ENCODE peak calls at places on chromosomes 11 and 22, in ten cellular contexts. C is coronary artery; O is NCI-H510A; A is brain microvascular endothelial cell; B is left ventricle myocardium superior; D is BJ; I is activated T-helper 1 cell treated with Interleukin-2 at 50 U/mL for 16 hours; Y is naive thymus-derived CD8-positive, alpha-beta T cell; L is aorta; Z is posterior vena cava. M is an unnamed sample.

GRCh38 chr11:2691991-2692841 is 7.6 kb downstream of the KCNQ1OT1 start:
- DNase-seq in C (no peak), O (no peak), B (no peak), L (no peak), Z (peak; percentile 36), A (no peak), D (no peak), Y (no peak), I (no peak), M (no peak)

GRCh38 chr11:118928870-118929495 is 3.3 kb upstream of the BCL9L start:
- DNase-seq in B (no peak), D (no peak), O (no peak), Y (no peak), Z (peak; percentile 88), A (no peak), L (peak; percentile 87), I (no peak), C (peak; percentile 90), M (peak; percentile 88)

GRCh38 chr11:78274739-78275138 is 86.0 kb downstream of the USP35 start:
- DNase-seq in L (no peak), D (no peak), C (no peak), Z (no peak), Y (no peak), B (no peak), A (no peak), O (no peak), I (no peak), M (no peak)

GRCh38 chr22:22996511-22997261 is 73.6 kb upstream of the GNAZ start:
- DNase-seq in O (no peak), I (no peak), C (no peak), D (no peak), Y (no peak), Z (no peak), A (no peak), B (no peak), L (no peak), M (no peak)

GRCh38 chr11:61688368-61689163 is 8.4 kb downstream of the DAGLA start:
- DNase-seq in B (peak; percentile 82), C (peak; percentile 86), O (no peak), Y (no peak), A (no peak), L (peak; percentile 86), D (peak; percentile 28), Z (peak; percentile 93), I (no peak), M (no peak)

GRCh38 chr11:132632641-132633124 is 899.6 kb downstream of the OPCML start:
- DNase-seq in Y (no peak), B (no peak), I (no peak), O (peak; percentile 46), A (peak; percentile 99), C (no peak), L (no peak), D (peak; percentile 98), Z (no peak), M (peak; percentile 98)

GRCh38 chr22:35116269-35116668 is 50.3 kb downstream of the ISX start:
- DNase-seq in D (no peak), Y (no peak), L (no peak), A (no peak), Z (no peak), B (no peak), C (no peak), O (no peak), I (no peak), M (no peak)

GRCh38 chr11:100593321-100593720 is 93.8 kb upstream of the ARHGAP42 start:
- DNase-seq in O (no peak), Y (no peak), C (no peak), L (no peak), B (no peak), Z (no peak), D (no peak), I (no peak), A (no peak), M (peak; percentile 69)

GRCh38 chr22:22748297-22748743 is 103.9 kb downstream of the GGTLC2 start:
- DNase-seq in A (peak; percentile 65), L (no peak), I (no peak), D (no peak), O (no peak), Y (no peak), Z (no peak), C (no peak), B (no peak), M (peak; percentile 20)

GRCh38 chr11:61783717-61784505 is 8.5 kb downstream of the TMEM258 start:
- DNase-seq in L (no peak), Z (no peak), B (no peak), D (no peak), A (peak; percentile 70), Y (no peak), I (no peak), O (no peak), C (no peak), M (peak; percentile 81)

GRCh38 chr22:42188808-42189447 is 58.3 kb upstream of the CYP2D6 start:
- DNase-seq in B (no peak), Z (no peak), C (no peak), D (no peak), L (no peak), O (no peak), A (no peak), Y (no peak), I (no peak), M (peak; percentile 16)

GRCh38 chr11:64295760-64296159 is 4.4 kb upstream of the CATSPERZ start:
- DNase-seq in B (no peak), D (no peak), O (no peak), I (no peak), Z (no peak), L (no peak), A (no peak), C (no peak), Y (no peak), M (no peak)

GRCh38 chr11:75768112-75768908 is at the start of gene DGAT2:
- DNase-seq in I (peak; percentile 48), B (peak; percentile 90), Y (peak; percentile 46), L (peak; percentile 93), O (peak; percentile 70), C (no peak), A (peak; percentile 12), D (no peak), Z (peak; percentile 93), M (peak; percentile 69)

GRCh38 chr11:65500262-65501004 is 1.6 kb downstream of the MALAT1 start:
- DNase-seq in I (no peak), L (no peak), A (peak; percentile 32), C (no peak), Y (no peak), Z (peak; percentile 86), B (peak; percentile 48), O (no peak), D (no peak), M (peak; percentile 69)

GRCh38 chr11:13102865-13103539 is 93.9 kb downstream of the RASSF10 start:
- DNase-seq in B (no peak), D (no peak), C (no peak), Z (no peak), A (no peak), I (no peak), L (no peak), Y (no peak), O (no peak), M (no peak)

GRCh38 chr11:2558402-2558801 is 113.6 kb downstream of the KCNQ1 start:
- DNase-seq in A (no peak), Y (no peak), D (no peak), O (no peak), I (no peak), B (no peak), C (no peak), L (peak; percentile 57), Z (peak; percentile 72), M (no peak)

GRCh38 chr22:35900483-35901168 is 128.0 kb downstream of the RBFOX2 start:
- DNase-seq in Y (no peak), O (no peak), C (no peak), Z (no peak), L (no peak), B (no peak), A (peak; percentile 54), I (no peak), D (no peak), M (peak; percentile 61)

GRCh38 chr22:24105018-24105360 is 76.3 kb upstream of the SUSD2 start:
- DNase-seq in Z (peak; percentile 62), A (no peak), Y (no peak), B (peak; percentile 37), O (no peak), L (peak; percentile 68), C (no peak), I (no peak), D (no peak), M (no peak)

GRCh38 chr22:32649515-32650200 is 151.8 kb upstream of the TIMP3 start:
- DNase-seq in B (no peak), C (no peak), O (no peak), Y (no peak), D (peak; percentile 56), I (no peak), Z (peak; percentile 88), A (peak; percentile 18), L (no peak), M (peak; percentile 93)

GRCh38 chr11:134361661-134362060 is 29.9 kb downstream of the GLB1L2 start:
- DNase-seq in B (no peak), I (no peak), A (no peak), D (no peak), O (no peak), Y (no peak), L (peak; percentile 59), Z (peak; percentile 76), C (no peak), M (no peak)

GRCh38 chr11:107359701-107360100 is 97.9 kb downstream of the CWF19L2 start:
- DNase-seq in B (no peak), A (peak; percentile 0), Y (no peak), C (no peak), I (no peak), O (no peak), Z (no peak), L (no peak), D (no peak), M (no peak)

GRCh38 chr11:108198833-108199232 is 23.6 kb downstream of the NPAT start:
- DNase-seq in B (peak; percentile 35), Y (no peak), I (no peak), D (no peak), Z (no peak), O (no peak), C (no peak), L (no peak), A (no peak), M (no peak)

GRCh38 chr22:31400023-31400397 is 606 bp downstream of the DRG1 start:
- DNase-seq in L (no peak), B (no peak), I (no peak), C (no peak), A (peak; percentile 14), Z (peak; percentile 20), Y (no peak), D (no peak), O (no peak), M (peak; percentile 70)

GRCh38 chr11:31761636-31762035 is 49.5 kb downstream of the PAX6 start:
- DNase-seq in Z (no peak), B (no peak), A (no peak), D (no peak), O (no peak), Y (no peak), I (no peak), L (no peak), C (no peak), M (no peak)

GRCh38 chr22:39900306-39901227 is at the start of gene GRAP2:
- DNase-seq in Y (peak; percentile 71), O (no peak), C (no peak), D (no peak), L (no peak), A (no peak), B (no peak), Z (no peak), I (peak; percentile 53), M (no peak)

GRCh38 chr11:118164885-118165284 is 11.6 kb downstream of the SCN2B start:
- DNase-seq in D (no peak), C (no peak), A (no peak), Y (no peak), B (peak; percentile 16), O (no peak), Z (no peak), I (no peak), L (no peak), M (no peak)

GRCh38 chr11:66768088-66768521 is 39.1 kb upstream of the SPTBN2 start:
- DNase-seq in O (no peak), C (no peak), B (no peak), L (no peak), D (no peak), A (peak; percentile 80), I (no peak), Z (no peak), Y (no peak), M (no peak)

GRCh38 chr11:64148917-64149617 is 16.8 kb downstream of the MACROD1 start:
- DNase-seq in O (no peak), D (no peak), B (peak; percentile 50), A (no peak), L (no peak), Z (no peak), C (no peak), Y (no peak), I (no peak), M (no peak)

M was measured in mesenchymal stem cell.